ENCODE peak calls at places on chromosomes 11 and 22, in five cellular contexts. One of them, this sample, is unnamed.

GRCh38 chr11:83156150-83156995 is 558 bp upstream of the PCF11 start:
- DNase-seq in WTC11: peak; percentile 97
- DNase-seq in fibroblast of mammary gland: peak; percentile 100
- DNase-seq in T-helper 2 cell: peak; percentile 84
- DNase-seq in naive thymus-derived CD4-positive, alpha-beta T cell: peak; percentile 89
- DNase-seq in this sample: peak; percentile 99

GRCh38 chr11:66692446-66692845 is 14.8 kb upstream of the RBM4B start:
- DNase-seq in WTC11: no peak
- DNase-seq in fibroblast of mammary gland: no peak
- DNase-seq in T-helper 2 cell: no peak
- DNase-seq in naive thymus-derived CD4-positive, alpha-beta T cell: no peak
- DNase-seq in this sample: no peak

GRCh38 chr11:34238533-34238932 is 119.3 kb downstream of the ABTB2 start:
- DNase-seq in WTC11: no peak
- DNase-seq in fibroblast of mammary gland: peak; percentile 63
- DNase-seq in T-helper 2 cell: no peak
- DNase-seq in naive thymus-derived CD4-positive, alpha-beta T cell: no peak
- DNase-seq in this sample: peak; percentile 32

GRCh38 chr11:64760759-64761417 is 1.1 kb upstream of the PYGM start:
- DNase-seq in WTC11: no peak
- DNase-seq in fibroblast of mammary gland: no peak
- DNase-seq in T-helper 2 cell: no peak
- DNase-seq in naive thymus-derived CD4-positive, alpha-beta T cell: no peak
- DNase-seq in this sample: peak; percentile 47

GRCh38 chr22:32200752-32201151 is 4.1 kb downstream of the RFPL2 start:
- DNase-seq in WTC11: no peak
- DNase-seq in fibroblast of mammary gland: no peak
- DNase-seq in T-helper 2 cell: no peak
- DNase-seq in naive thymus-derived CD4-positive, alpha-beta T cell: no peak
- DNase-seq in this sample: no peak

GRCh38 chr22:22933807-22934542 is 46.4 kb downstream of the IGLL5 start:
- DNase-seq in WTC11: no peak
- DNase-seq in fibroblast of mammary gland: no peak
- DNase-seq in T-helper 2 cell: no peak
- DNase-seq in naive thymus-derived CD4-positive, alpha-beta T cell: no peak
- DNase-seq in this sample: no peak

GRCh38 chr11:2393941-2394817 is 6.4 kb upstream of the TSSC4 start:
- DNase-seq in WTC11: no peak
- DNase-seq in fibroblast of mammary gland: no peak
- DNase-seq in T-helper 2 cell: no peak
- DNase-seq in naive thymus-derived CD4-positive, alpha-beta T cell: no peak
- DNase-seq in this sample: no peak

GRCh38 chr11:12824281-12825041 is 150.2 kb downstream of the TEAD1 start:
- DNase-seq in WTC11: no peak
- DNase-seq in fibroblast of mammary gland: no peak
- DNase-seq in T-helper 2 cell: no peak
- DNase-seq in naive thymus-derived CD4-positive, alpha-beta T cell: no peak
- DNase-seq in this sample: peak; percentile 47

GRCh38 chr11:120068114-120068573 is 69.8 kb downstream of the TRIM29 start:
- DNase-seq in WTC11: no peak
- DNase-seq in fibroblast of mammary gland: peak; percentile 36
- DNase-seq in T-helper 2 cell: no peak
- DNase-seq in naive thymus-derived CD4-positive, alpha-beta T cell: no peak
- DNase-seq in this sample: peak; percentile 33

GRCh38 chr11:32071811-32072210 is 19.1 kb upstream of the RCN1 start:
- DNase-seq in WTC11: peak; percentile 30
- DNase-seq in fibroblast of mammary gland: peak; percentile 56
- DNase-seq in T-helper 2 cell: no peak
- DNase-seq in naive thymus-derived CD4-positive, alpha-beta T cell: no peak
- DNase-seq in this sample: no peak

GRCh38 chr11:27868226-27868625 is 168.0 kb upstream of the BDNF start:
- DNase-seq in WTC11: no peak
- DNase-seq in fibroblast of mammary gland: no peak
- DNase-seq in T-helper 2 cell: no peak
- DNase-seq in naive thymus-derived CD4-positive, alpha-beta T cell: no peak
- DNase-seq in this sample: no peak

GRCh38 chr11:130037058-130037457 is 32.6 kb upstream of the APLP2 start:
- DNase-seq in WTC11: no peak
- DNase-seq in fibroblast of mammary gland: peak; percentile 80
- DNase-seq in T-helper 2 cell: no peak
- DNase-seq in naive thymus-derived CD4-positive, alpha-beta T cell: no peak
- DNase-seq in this sample: no peak

GRCh38 chr22:43110444-43110926 is at the start of gene BIK:
- DNase-seq in WTC11: peak; percentile 74
- DNase-seq in fibroblast of mammary gland: peak; percentile 14
- DNase-seq in T-helper 2 cell: peak; percentile 20
- DNase-seq in naive thymus-derived CD4-positive, alpha-beta T cell: peak; percentile 41
- DNase-seq in this sample: peak; percentile 92

This sample was measured in endodermal cell.